ENCODE peak calls at places on chromosomes 13 and 19, in six cellular contexts. E, R, P, Q, K and W are unnamed samples.
A peak's percentile ranks its signal among the peaks of the same experiment; 100 is the strongest.

GRCh38 chr19:5913739-5914357 is at the start of gene CAPS:
- DNase-seq in E (no peak), R (peak; percentile 53), K (peak; percentile 44), P (peak; percentile 63), Q (peak; percentile 58), W (no peak)

GRCh38 chr19:29831041-29831548 is 19.3 kb downstream of the CCNE1 start:
- DNase-seq in E (peak; percentile 62), P (no peak), Q (no peak), K (no peak), R (no peak), W (no peak)

GRCh38 chr13:109780880-109781383 is 5.5 kb downstream of the IRS2 start:
- DNase-seq in P (no peak), K (no peak), Q (no peak), R (no peak), E (no peak), W (no peak)

GRCh38 chr19:50379602-50380001 is 3.3 kb downstream of the NR1H2 start:
- DNase-seq in E (no peak), R (no peak), Q (no peak), K (no peak), P (no peak), W (no peak)

GRCh38 chr19:32067686-32068085 is 277.7 kb upstream of the ZNF507 start:
- DNase-seq in K (no peak), P (no peak), Q (no peak), E (no peak), R (no peak), W (no peak)

GRCh38 chr19:45972944-45973525 is 630 bp downstream of the NOVA2 start:
- DNase-seq in Q (no peak), R (no peak), E (no peak), P (no peak), K (no peak), W (no peak)

GRCh38 chr13:28489975-28490550 is 4.9 kb downstream of the FLT1 start:
- DNase-seq in P (no peak), E (no peak), Q (no peak), R (no peak), K (no peak), W (no peak)

GRCh38 chr13:98265669-98266551 is 88.8 kb upstream of the RNF113B start:
- DNase-seq in K (peak; percentile 72), P (no peak), E (no peak), R (no peak), Q (peak; percentile 12), W (no peak)

GRCh38 chr19:4374451-4375163 is 25.7 kb downstream of the SH3GL1 start:
- DNase-seq in P (peak; percentile 89), K (peak; percentile 77), E (no peak), R (peak; percentile 90), Q (peak; percentile 95), W (peak; percentile 92)